ENCODE peak calls at places on chromosomes 12 and 14, in five cellular contexts. M is K562; E is H54; Z is stimulated activated CD4-positive, alpha-beta T cell treated with anti-CD3 and anti-CD28 coated beads, Interleukin-4, amount 100 ng/mL, for 48 hours; Q is body of pancreas. G is an unnamed sample.

GRCh38 chr14:51677276-51677675 is 25.6 kb downstream of the FRMD6 start:
- DNase-seq in Q (no peak), M (no peak), E (no peak), Z (no peak), G (no peak)

GRCh38 chr12:26513357-26514043 is 318.1 kb downstream of the SSPN start:
- DNase-seq in Q (no peak), M (no peak), E (no peak), Z (no peak), G (no peak)

GRCh38 chr14:102516531-102517411 is 7.2 kb upstream of the ANKRD9 start:
- DNase-seq in E (peak), Q (peak), Z (peak), M (peak), G (no peak)

GRCh38 chr14:72256055-72256454 is 323.8 kb downstream of the RGS6 start:
- DNase-seq in Z (no peak), M (no peak), Q (no peak), E (no peak), G (no peak)

GRCh38 chr14:56119221-56119967 is 1.2 kb downstream of the PELI2 start:
- DNase-seq in Q (peak), Z (peak), E (no peak), M (peak), G (no peak)

GRCh38 chr12:122886851-122887816 is 8.8 kb downstream of the VPS37B start:
- DNase-seq in E (peak), Z (peak), M (peak), Q (peak), G (no peak)

GRCh38 chr12:27177716-27178115 is 66.4 kb upstream of the STK38L start:
- DNase-seq in Z (no peak), Q (no peak), E (no peak), M (no peak), G (no peak)

GRCh38 chr14:102579696-102580551 is 12.5 kb upstream of the RCOR1 start:
- DNase-seq in Q (no peak), M (no peak), Z (no peak), E (peak), G (no peak)

GRCh38 chr12:49251357-49251756 is 13.5 kb upstream of the TUBA1C start:
- DNase-seq in Z (no peak), E (no peak), Q (no peak), M (peak), G (no peak)

GRCh38 chr12:47737936-47738335 is 12.6 kb upstream of the ENDOU start:
- DNase-seq in M (no peak), Z (no peak), Q (no peak), E (no peak), G (no peak)

GRCh38 chr12:54416908-54417603 is 2.0 kb downstream of the ITGA5 start:
- DNase-seq in Q (no peak), Z (no peak), E (no peak), M (peak), G (peak)

GRCh38 chr12:18068355-18068754 is 21.6 kb downstream of the RERGL start:
- DNase-seq in Z (no peak), M (no peak), E (no peak), Q (no peak), G (no peak)

GRCh38 chr14:55306938-55307589 is 35.8 kb downstream of the FBXO34 start:
- DNase-seq in Z (no peak), E (no peak), Q (no peak), M (no peak), G (no peak)

GRCh38 chr14:27672047-27672446 is 1074.2 kb upstream of the NOVA1 start:
- DNase-seq in Z (no peak), Q (no peak), M (peak), E (no peak), G (no peak)

GRCh38 chr12:77766224-77766623 is 64.5 kb upstream of the NAV3 start:
- DNase-seq in M (no peak), Q (no peak), Z (no peak), E (no peak), G (no peak)

GRCh38 chr12:13194462-13195110 is 1.9 kb upstream of the EMP1 start:
- DNase-seq in Z (no peak), Q (no peak), M (no peak), E (no peak), G (no peak)

GRCh38 chr14:76710093-76711010 is 50.9 kb upstream of the VASH1 start:
- DNase-seq in Q (peak), M (peak), Z (no peak), E (no peak), G (peak)

GRCh38 chr14:103001226-103001625 is 56.1 kb downstream of the CDC42BPB start:
- DNase-seq in M (no peak), Q (no peak), Z (no peak), E (no peak), G (no peak)

GRCh38 chr12:47967461-47968430 is 4.3 kb downstream of the TMEM106C start:
- DNase-seq in E (no peak), Z (no peak), Q (no peak), M (no peak), G (no peak)

GRCh38 chr12:95763809-95764253 is 26.7 kb downstream of the NTN4 start:
- DNase-seq in M (peak), E (peak), Q (peak), Z (no peak), G (no peak)

GRCh38 chr14:103313704-103314103 is 20.3 kb upstream of the EIF5 start:
- DNase-seq in Q (no peak), E (no peak), M (peak), Z (no peak), G (peak)

GRCh38 chr14:82855912-82856381 is 1322.3 kb upstream of the SEL1L start:
- DNase-seq in Q (no peak), E (no peak), Z (no peak), M (no peak), G (no peak)

GRCh38 chr14:93220509-93220908 is 13.5 kb downstream of the UBR7 start:
- DNase-seq in Z (no peak), M (no peak), E (no peak), Q (no peak), G (no peak)

GRCh38 chr12:25100738-25101445 is 94.1 kb downstream of the DNAI7 start:
- DNase-seq in M (no peak), E (no peak), Z (no peak), Q (no peak), G (no peak)

GRCh38 chr12:60106207-60106606 is 510.4 kb downstream of the SLC16A7 start:
- DNase-seq in E (no peak), M (peak), Q (no peak), Z (no peak), G (no peak)

GRCh38 chr12:27333311-27334009 is 824 bp downstream of the BMAL2 start:
- DNase-seq in Z (peak), E (no peak), M (peak), Q (peak), G (no peak)

GRCh38 chr12:2743478-2743877 is 51.3 kb upstream of the FKBP4 start:
- DNase-seq in Q (no peak), E (no peak), Z (no peak), M (no peak), G (no peak)

GRCh38 chr12:89470741-89471504 is 53.7 kb downstream of the GALNT4 start:
- DNase-seq in E (no peak), Q (no peak), Z (no peak), M (peak), G (peak)

GRCh38 chr12:100574262-100575074 is 984 bp downstream of the GAS2L3 start:
- DNase-seq in Z (no peak), M (no peak), Q (peak), E (no peak), G (no peak)

GRCh38 chr14:103301512-103302197 is 32.4 kb upstream of the EIF5 start:
- DNase-seq in Q (no peak), M (peak), Z (no peak), E (peak), G (no peak)

GRCh38 chr14:94548131-94548998 is 12.9 kb upstream of the SERPINA4 start:
- DNase-seq in Z (no peak), Q (no peak), E (no peak), M (no peak), G (no peak)

GRCh38 chr14:64688801-64689200 is 15.4 kb upstream of the PLEKHG3 start:
- DNase-seq in E (no peak), Q (peak), Z (no peak), M (no peak), G (no peak)